ENCODE peak calls at places on chromosomes 16 and 17, in four cellular contexts. A, N, V and W are unnamed samples.

GRCh38 chr17:70767102-70767701 is 597.9 kb downstream of the KCNJ2 start:
- DNase-seq in N (peak), A (no peak), V (no peak), W (no peak)

GRCh38 chr16:29745853-29746345 is at the start of gene C16orf54:
- DNase-seq in A (peak), N (no peak), V (peak), W (peak)

GRCh38 chr16:63461248-63461841 is 1425.1 kb upstream of the CDH8 start:
- DNase-seq in N (peak), A (no peak), V (no peak), W (no peak)

GRCh38 chr17:7651959-7652658 is 1.4 kb downstream of the ATP1B2 start:
- DNase-seq in V (no peak), N (no peak), A (no peak), W (no peak)

GRCh38 chr17:64420143-64420670 is 28.7 kb upstream of the MILR1 start:
- DNase-seq in A (no peak), V (no peak), N (peak), W (no peak)

GRCh38 chr17:81967533-81968395 is 6.8 kb upstream of the NOTUM start:
- DNase-seq in V (peak), N (peak), A (peak), W (peak)

GRCh38 chr16:67156146-67156844 is 3.4 kb downstream of the TRADD start:
- DNase-seq in A (no peak), V (no peak), N (no peak), W (peak)

GRCh38 chr17:65463242-65463641 is 98.2 kb downstream of the AXIN2 start:
- DNase-seq in N (no peak), V (no peak), A (no peak), W (no peak)

GRCh38 chr17:76529643-76530488 is 7.6 kb downstream of the CYGB start:
- DNase-seq in V (no peak), A (no peak), N (peak), W (no peak)

GRCh38 chr17:44214230-44214494 is 5.3 kb downstream of the UBTF start:
- DNase-seq in A (no peak), V (no peak), N (no peak), W (no peak)

GRCh38 chr17:12982224-12982623 is 35.6 kb downstream of the ELAC2 start:
- DNase-seq in V (no peak), N (no peak), A (no peak), W (no peak)

GRCh38 chr17:66675273-66675990 is 159.5 kb upstream of the CACNG5 start:
- DNase-seq in N (no peak), A (no peak), V (no peak), W (no peak)

GRCh38 chr17:67575325-67575724 is 142.4 kb upstream of the NOL11 start:
- DNase-seq in V (no peak), A (no peak), N (no peak), W (no peak)

GRCh38 chr16:86072328-86073102 is 173.6 kb downstream of the IRF8 start:
- DNase-seq in A (peak), V (peak), N (peak), W (peak)

GRCh38 chr16:78925071-78925714 is 675.3 kb downstream of the MAF start:
- DNase-seq in A (peak), V (peak), N (peak), W (peak)

GRCh38 chr16:48210747-48211146 is 33.4 kb upstream of the LONP2 start:
- DNase-seq in V (no peak), N (no peak), A (no peak), W (no peak)